ENCODE peak calls at places on chromosomes 5 and 9, in ten cellular contexts. R is fibroblast of mammary gland, Z is ovary, V is heart right ventricle, C is brain microvascular endothelial cell, D is cardiac muscle cell, A is type B pancreatic cell, U is progenitor cell of endocrine pancreas, O is keratinocyte, Y is OCI-LY7. S is an unnamed sample.

GRCh38 chr5:65742565-65743231 is 20.7 kb downstream of the NLN start:
- DNase-seq in R (peak; percentile 90), Z (no peak), V (no peak), C (peak; percentile 61), D (peak; percentile 81), A (no peak), U (no peak), O (peak; percentile 44), Y (peak; percentile 56), S (peak; percentile 52)

GRCh38 chr5:119274024-119274766 is 81.6 kb upstream of the TNFAIP8 start:
- DNase-seq in R (no peak), Z (no peak), V (no peak), C (no peak), D (no peak), A (no peak), U (no peak), O (peak; percentile 81), Y (peak; percentile 30), S (no peak)

GRCh38 chr5:135723451-135723850 is 111.0 kb upstream of the SLC25A48 start:
- DNase-seq in R (no peak), Z (no peak), V (no peak), C (no peak), D (peak; percentile 4), A (no peak), U (no peak), O (no peak), Y (no peak), S (no peak)

GRCh38 chr9:121750715-121751623 is 99.5 kb downstream of the DAB2IP start:
- DNase-seq in R (no peak), Z (no peak), V (no peak), C (no peak), D (peak; percentile 40), A (no peak), U (no peak), O (no peak), Y (no peak), S (no peak)

GRCh38 chr9:14302405-14302804 is 11.5 kb downstream of the NFIB start:
- DNase-seq in R (no peak), Z (no peak), V (no peak), C (no peak), D (no peak), A (no peak), U (no peak), O (no peak), Y (no peak), S (no peak)

GRCh38 chr5:151123897-151124751 is 33.5 kb downstream of the ANXA6 start:
- DNase-seq in R (peak; percentile 46), Z (peak; percentile 55), V (peak; percentile 57), C (peak; percentile 34), D (peak; percentile 22), A (no peak), U (no peak), O (no peak), Y (peak; percentile 97), S (peak; percentile 82)

GRCh38 chr9:72579190-72579589 is 57.8 kb downstream of the TMC1 start:
- DNase-seq in R (peak; percentile 81), Z (peak; percentile 54), V (peak; percentile 19), C (peak; percentile 68), D (peak; percentile 82), A (no peak), U (no peak), O (peak; percentile 23), Y (no peak), S (no peak)

GRCh38 chr5:91556-92263 is at the start of gene PLEKHG4B:
- DNase-seq in R (no peak), Z (no peak), V (no peak), C (no peak), D (no peak), A (peak; percentile 86), U (peak; percentile 82), O (no peak), Y (no peak), S (peak; percentile 52)

GRCh38 chr9:76365028-76365427 is 29.2 kb downstream of the RFK start:
- DNase-seq in R (peak; percentile 14), Z (no peak), V (no peak), C (peak; percentile 28), D (peak; percentile 41), A (no peak), U (no peak), O (no peak), Y (no peak), S (no peak)

GRCh38 chr5:74055446-74056097 is 429.6 kb downstream of the ARHGEF28 start:
- DNase-seq in R (no peak), Z (no peak), V (no peak), C (no peak), D (no peak), A (no peak), U (no peak), O (no peak), Y (no peak), S (no peak)

GRCh38 chr5:74056102-74056788 is 430.2 kb downstream of the ARHGEF28 start:
- DNase-seq in R (no peak), Z (no peak), V (no peak), C (no peak), D (no peak), A (no peak), U (no peak), O (no peak), Y (no peak), S (no peak)

GRCh38 chr5:74054139-74054538 is 428.1 kb downstream of the ARHGEF28 start:
- DNase-seq in R (no peak), Z (no peak), V (no peak), C (no peak), D (no peak), A (no peak), U (no peak), O (no peak), Y (no peak), S (no peak)

GRCh38 chr5:74052441-74052840 is 426.4 kb downstream of the ARHGEF28 start:
- DNase-seq in R (no peak), Z (no peak), V (no peak), C (no peak), D (no peak), A (no peak), U (no peak), O (no peak), Y (no peak), S (no peak)

GRCh38 chr5:74056789-74057164 is 430.8 kb downstream of the ARHGEF28 start:
- DNase-seq in R (peak; percentile 33), Z (no peak), V (no peak), C (peak; percentile 37), D (peak; percentile 55), A (no peak), U (no peak), O (no peak), Y (peak; percentile 13), S (peak; percentile 6)
- TF ChIP-seq CTCF in R (peak; percentile 35), Z (no peak), V (peak; percentile 35), C (peak; percentile 78), D (peak; percentile 51), A (peak; percentile 60), U (peak; percentile 42), O (peak; percentile 57), Y (peak; percentile 47), S (no peak)

DNA sequence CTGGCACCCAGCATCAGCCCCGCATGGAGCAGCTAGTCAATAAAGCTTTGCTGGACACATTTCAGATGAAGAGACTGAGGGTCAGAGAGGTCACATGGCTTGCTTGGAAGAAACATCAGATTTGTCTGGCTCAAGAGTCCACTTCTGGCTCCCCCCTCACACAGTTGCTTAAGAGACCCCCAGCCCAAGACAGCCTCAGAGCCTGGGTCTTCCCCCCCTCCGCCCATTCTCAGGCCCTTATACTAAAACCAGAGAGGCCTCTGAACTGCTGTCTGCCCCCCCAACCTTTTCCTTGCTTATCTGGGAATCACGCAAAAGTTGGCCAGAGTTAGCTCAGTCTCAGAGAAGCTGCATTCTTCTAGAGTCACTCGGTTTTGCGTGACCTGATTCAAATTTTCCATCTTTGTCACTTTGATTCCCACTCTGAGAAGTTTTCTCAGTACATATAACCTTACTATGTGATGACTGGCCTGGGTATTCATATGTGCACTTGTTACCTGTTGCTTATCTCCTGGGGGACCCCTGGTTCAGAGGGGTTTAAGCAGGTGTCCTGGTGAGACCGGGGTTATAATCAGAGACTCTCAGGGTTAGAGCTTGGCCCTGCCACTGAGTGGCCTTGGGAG is 145.4 kb upstream of the IER5L start:
- DNase-seq in R (no peak), Z (peak; percentile 32), V (no peak), C (no peak), D (no peak), A (no peak), U (no peak), O (no peak), Y (no peak), S (no peak)
- TF ChIP-seq CTCF in R (no peak), Z (no peak), V (no peak), C (no peak), D (no peak), A (no peak), U (no peak), O (no peak), Y (no peak), S (no peak)

DNA sequence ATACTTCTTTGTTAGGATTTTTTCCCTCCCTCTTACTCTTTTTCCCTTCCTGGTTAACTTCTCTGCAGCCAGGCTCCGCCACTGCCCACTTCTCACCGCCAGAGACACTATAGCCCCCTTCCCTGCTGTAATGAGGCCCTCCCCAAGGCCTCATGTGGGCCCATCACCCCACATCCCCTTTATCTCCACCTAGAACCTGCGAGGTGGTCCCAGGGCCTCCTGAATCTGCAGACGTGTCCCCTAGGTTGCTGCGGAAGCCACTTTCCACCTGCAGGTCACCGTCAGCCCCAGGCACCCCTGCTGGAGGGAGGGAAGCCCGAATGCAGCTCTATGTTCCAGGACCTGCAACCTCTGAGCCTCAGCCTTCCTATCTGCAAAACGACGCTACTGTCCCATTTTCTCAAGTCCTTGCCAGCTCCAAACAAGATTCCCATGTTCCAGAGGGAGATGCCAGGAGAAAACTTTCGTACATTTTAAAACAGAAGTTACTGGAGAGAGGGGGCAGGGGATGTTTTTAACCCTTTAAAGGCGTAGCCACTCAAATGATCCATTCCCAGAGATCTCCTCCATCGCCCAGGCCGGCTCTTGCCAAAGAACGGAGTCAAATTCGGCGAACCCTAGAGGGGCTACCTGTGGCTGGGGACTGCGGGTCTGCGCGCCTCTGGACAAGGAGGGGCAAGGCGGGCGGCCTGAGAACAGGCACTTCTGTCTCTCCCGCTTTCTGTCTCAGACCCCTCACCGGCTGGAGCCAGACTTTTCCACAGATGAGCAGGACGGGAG is 929 bp downstream of the SH3PXD2B start:
- DNase-seq in R (peak; percentile 66), Z (peak; percentile 75), V (no peak), C (peak; percentile 66), D (peak; percentile 78), A (no peak), U (peak; percentile 40), O (no peak), Y (no peak), S (no peak)
- TF ChIP-seq CTCF in R (peak; percentile 56), Z (peak; percentile 56), V (peak; percentile 37), C (peak; percentile 86), D (peak; percentile 75), A (peak; percentile 82), U (peak; percentile 70), O (peak; percentile 55), Y (peak; percentile 32), S (no peak)

DNA sequence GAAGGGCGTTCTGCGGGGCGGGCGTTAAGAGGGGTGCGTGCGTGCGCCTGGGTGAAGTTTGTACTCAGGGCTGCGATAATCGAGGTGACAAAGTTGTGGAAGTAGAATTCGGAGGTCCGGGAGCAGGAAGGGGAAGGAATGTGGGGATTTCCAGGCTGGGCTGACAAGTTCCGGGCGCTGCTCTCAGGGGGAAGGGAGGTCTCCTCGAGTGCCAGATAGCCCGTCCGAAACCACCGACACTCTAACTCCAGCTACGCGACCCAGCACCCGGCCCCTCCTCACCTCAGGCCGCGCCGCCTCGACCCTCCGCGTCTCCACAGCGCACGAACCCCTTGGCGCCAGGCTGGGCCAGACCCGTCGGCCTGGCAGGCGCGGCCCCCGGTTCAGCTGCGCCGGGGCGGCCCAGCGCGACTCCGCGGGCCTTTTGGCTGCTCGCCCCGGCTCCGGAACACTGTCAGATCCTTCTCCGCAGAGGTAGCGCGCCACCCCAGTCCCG is at the start of gene IL6ST:
- DNase-seq in R (peak; percentile 63), Z (no peak), V (peak; percentile 77), C (peak; percentile 77), D (peak; percentile 93), A (no peak), U (no peak), O (no peak), Y (no peak), S (no peak)
- TF ChIP-seq CTCF in R (no peak), Z (no peak), V (no peak), C (no peak), D (no peak), A (peak; percentile 39), U (no peak), O (no peak), Y (peak; percentile 25), S (no peak)

S was measured in GM20000.